ENCODE peak calls at places on chromosomes 1 and 21, in eight cellular contexts. Q is NCI-H524; Y is BE2C; A is PC-3; H is tibial artery; M is stimulated activated CD4-positive, alpha-beta T cell treated with anti-CD3 and anti-CD28 coated beads, Interleukin-1b, Interleukin-23, amount 100 ng/mL, for 24 hours; U is HuH-7.5; T is HEK293T. P is an unnamed sample.

GRCh38 chr1:112706505-112707216 is at the start of gene RHOC:
- DNase-seq in H (peak; percentile 60), Y (peak; percentile 78), M (no peak), Q (no peak), U (peak; percentile 76), T (peak; percentile 81), A (peak; percentile 76), P (no peak)

GRCh38 chr1:16111771-16112557 is 38.5 kb upstream of the FAM131C start:
- DNase-seq in T (no peak), H (peak; percentile 57), A (no peak), Q (no peak), Y (no peak), U (no peak), M (no peak), P (no peak)

GRCh38 chr1:25524568-25525359 is 18.6 kb upstream of the LDLRAP1 start:
- DNase-seq in M (no peak), A (no peak), U (no peak), Q (no peak), Y (no peak), T (no peak), H (no peak), P (no peak)

GRCh38 chr1:97500696-97501297 is 420.0 kb downstream of the DPYD start:
- DNase-seq in A (no peak), U (no peak), H (no peak), M (no peak), Q (no peak), Y (no peak), T (no peak), P (no peak)

GRCh38 chr1:199931666-199932377 is 95.7 kb upstream of the NR5A2 start:
- DNase-seq in H (no peak), T (no peak), M (no peak), Q (no peak), Y (no peak), A (peak; percentile 81), U (no peak), P (no peak)

GRCh38 chr21:18759751-18760161 is 356.2 kb upstream of the TMPRSS15 start:
- DNase-seq in Q (no peak), H (no peak), A (peak; percentile 29), U (no peak), T (no peak), Y (no peak), M (no peak), P (no peak)

GRCh38 chr1:233909195-233909594 is 4.7 kb downstream of the SLC35F3 start:
- DNase-seq in T (no peak), Y (no peak), H (no peak), A (peak; percentile 100), U (no peak), M (no peak), Q (no peak), P (peak; percentile 96)

GRCh38 chr1:182003953-182004586 is 57.4 kb downstream of the ZNF648 start:
- DNase-seq in U (no peak), Y (peak; percentile 18), H (no peak), A (no peak), T (no peak), Q (no peak), M (no peak), P (no peak)

GRCh38 chr1:201717286-201717685 is 111.7 kb upstream of the IPO9 start:
- DNase-seq in T (no peak), H (no peak), U (no peak), A (no peak), Y (no peak), Q (no peak), M (no peak), P (no peak)

GRCh38 chr1:244297616-244298015 is 154.1 kb downstream of the ADSS2 start:
- DNase-seq in A (no peak), Q (no peak), U (no peak), H (no peak), T (no peak), M (no peak), Y (no peak), P (no peak)